ENCODE peak calls at places on chromosomes 16 and 17, in four cellular contexts. C is GM23338, E is upper lobe of left lung, P is sigmoid colon. A is an unnamed sample.

GRCh38 chr16:86519649-86520316 is 9.5 kb downstream of the FOXF1 start:
- DNase-seq in C (peak; percentile 87), E (peak; percentile 81), P (peak; percentile 89), A (no peak)

GRCh38 chr17:19724501-19725420 is 8.4 kb upstream of the SLC47A2 start:
- DNase-seq in C (no peak), E (peak; percentile 92), P (peak; percentile 85), A (peak; percentile 89)

GRCh38 chr16:59684911-59685310 is 950.8 kb upstream of the GOT2 start:
- DNase-seq in C (no peak), E (no peak), P (no peak), A (no peak)

GRCh38 chr17:31497431-31497830 is 106.0 kb downstream of the RAB11FIP4 start:
- DNase-seq in C (no peak), E (no peak), P (no peak), A (no peak)

GRCh38 chr16:65061935-65062334 is 59.9 kb downstream of the CDH11 start:
- DNase-seq in C (no peak), E (no peak), P (no peak), A (no peak)

GRCh38 chr17:81867123-81867951 is 3.8 kb downstream of the ARHGDIA start:
- DNase-seq in C (peak; percentile 73), E (peak; percentile 86), P (no peak), A (no peak)

GRCh38 chr17:49223517-49224197 is 6.9 kb downstream of the PHOSPHO1 start:
- DNase-seq in C (peak; percentile 84), E (peak; percentile 83), P (no peak), A (no peak)

GRCh38 chr17:33469911-33470310 is 176.8 kb upstream of the ASIC2 start:
- DNase-seq in C (no peak), E (no peak), P (no peak), A (no peak)

GRCh38 chr17:80195671-80196529 is 24.2 kb downstream of the SGSH start:
- DNase-seq in C (peak; percentile 72), E (peak; percentile 76), P (no peak), A (no peak)

GRCh38 chr16:67926181-67926742 is 5.4 kb downstream of the CTRL start:
- DNase-seq in C (peak; percentile 74), E (no peak), P (no peak), A (no peak)

GRCh38 chr17:33696102-33696501 is 403.0 kb upstream of the ASIC2 start:
- DNase-seq in C (no peak), E (no peak), P (no peak), A (no peak)

GRCh38 chr17:10814083-10814482 is 10.2 kb upstream of the TMEM238L start:
- DNase-seq in C (no peak), E (no peak), P (no peak), A (no peak)

GRCh38 chr17:46995841-46996571 is 17.0 kb upstream of the RPRML start:
- DNase-seq in C (no peak), E (no peak), P (no peak), A (no peak)

GRCh38 chr17:47423406-47424295 is 99.9 kb downstream of the EFCAB13 start:
- DNase-seq in C (peak; percentile 64), E (peak; percentile 89), P (peak; percentile 54), A (no peak)

GRCh38 chr16:3142770-3143169 is 7.9 kb downstream of the ZNF213 start:
- DNase-seq in C (no peak), E (peak; percentile 73), P (no peak), A (no peak)

GRCh38 chr17:10062757-10063385 is 135.5 kb downstream of the GAS7 start:
- DNase-seq in C (no peak), E (peak; percentile 80), P (peak; percentile 59), A (no peak)

GRCh38 chr17:43579570-43580140 is 33.5 kb upstream of the ETV4 start:
- DNase-seq in C (no peak), E (no peak), P (no peak), A (no peak)

GRCh38 chr17:77654861-77655260 is 303.6 kb upstream of the TNRC6C start:
- DNase-seq in C (no peak), E (no peak), P (peak; percentile 24), A (no peak)

GRCh38 chr16:26019885-26020284 is 328.1 kb downstream of the HS3ST4 start:
- DNase-seq in C (no peak), E (no peak), P (no peak), A (no peak)

GRCh38 chr16:72500545-72500944 is 328.6 kb upstream of the PMFBP1 start:
- DNase-seq in C (no peak), E (no peak), P (no peak), A (no peak)

GRCh38 chr16:57532251-57532625 is 4.1 kb downstream of the CCDC102A start:
- DNase-seq in C (no peak), E (no peak), P (peak; percentile 56), A (peak; percentile 56)

GRCh38 chr16:29804455-29805231 is 1.7 kb upstream of the MAZ start:
- DNase-seq in C (peak; percentile 28), E (no peak), P (peak; percentile 87), A (peak; percentile 69)

GRCh38 chr16:50371936-50372595 is 3.3 kb upstream of the BRD7 start:
- DNase-seq in C (peak; percentile 56), E (no peak), P (no peak), A (no peak)

GRCh38 chr17:39739020-39739884 is 1.5 kb downstream of the GRB7 start:
- DNase-seq in C (peak; percentile 93), E (peak; percentile 81), P (no peak), A (no peak)

GRCh38 chr16:87851141-87851587 is 18.1 kb downstream of the SLC7A5 start:
- DNase-seq in C (no peak), E (peak; percentile 39), P (no peak), A (no peak)

GRCh38 chr16:67084345-67085028 is 25.3 kb upstream of the PHAF1 start:
- DNase-seq in C (no peak), E (no peak), P (no peak), A (no peak)

GRCh38 chr16:49496656-49497055 is 123.1 kb downstream of the C16orf78 start:
- DNase-seq in C (no peak), E (no peak), P (no peak), A (peak; percentile 45)

GRCh38 chr17:2214047-2214717 is 89.4 kb downstream of the SMG6 start:
- DNase-seq in C (no peak), E (no peak), P (peak; percentile 83), A (peak; percentile 84)

GRCh38 chr17:66655861-66656260 is 179.1 kb upstream of the CACNG5 start:
- DNase-seq in C (no peak), E (no peak), P (no peak), A (no peak)

GRCh38 chr17:40038882-40039513 is 15.2 kb downstream of the MED24 start:
- DNase-seq in C (peak; percentile 80), E (no peak), P (peak; percentile 96), A (peak; percentile 89)

GRCh38 chr16:83200005-83200779 is 573.4 kb downstream of the CDH13 start:
- DNase-seq in C (peak; percentile 17), E (no peak), P (no peak), A (no peak)

GRCh38 chr16:23497543-23497868 is 12.8 kb downstream of the GGA2 start:
- DNase-seq in C (no peak), E (no peak), P (no peak), A (no peak)

GRCh38 chr17:31412511-31412910 is 21.0 kb downstream of the RAB11FIP4 start:
- DNase-seq in C (no peak), E (no peak), P (peak; percentile 34), A (no peak)

GRCh38 chr17:43338886-43339516 is 59.8 kb upstream of the ARL4D start:
- DNase-seq in C (peak; percentile 76), E (no peak), P (peak; percentile 89), A (no peak)

GRCh38 chr17:12620200-12620720 is 45.4 kb upstream of the MYOCD start:
- DNase-seq in C (no peak), E (no peak), P (no peak), A (no peak)

GRCh38 chr16:74298104-74298503 is 1.5 kb downstream of the PSMD7 start:
- DNase-seq in C (no peak), E (no peak), P (no peak), A (no peak)
- H3K4me3 ChIP-seq in C (peak overlapping the region; percentile 96), E (no peak overlapping the region), P (peak overlapping the region; percentile 78), A (peak overlapping the region; percentile 75)

GRCh38 chr17:72399608-72400487 is 279.0 kb downstream of the SOX9 start:
- DNase-seq in C (no peak), E (no peak), P (no peak), A (no peak)

GRCh38 chr17:72400488-72400827 is 279.6 kb downstream of the SOX9 start:
- DNase-seq in C (no peak), E (no peak), P (no peak), A (no peak)

GRCh38 chr17:72401883-72402726 is 281.3 kb downstream of the SOX9 start:
- DNase-seq in C (no peak), E (no peak), P (no peak), A (no peak)

GRCh38 chr17:72399023-72399607 is 278.3 kb downstream of the SOX9 start:
- DNase-seq in C (no peak), E (no peak), P (no peak), A (no peak)

DNA sequence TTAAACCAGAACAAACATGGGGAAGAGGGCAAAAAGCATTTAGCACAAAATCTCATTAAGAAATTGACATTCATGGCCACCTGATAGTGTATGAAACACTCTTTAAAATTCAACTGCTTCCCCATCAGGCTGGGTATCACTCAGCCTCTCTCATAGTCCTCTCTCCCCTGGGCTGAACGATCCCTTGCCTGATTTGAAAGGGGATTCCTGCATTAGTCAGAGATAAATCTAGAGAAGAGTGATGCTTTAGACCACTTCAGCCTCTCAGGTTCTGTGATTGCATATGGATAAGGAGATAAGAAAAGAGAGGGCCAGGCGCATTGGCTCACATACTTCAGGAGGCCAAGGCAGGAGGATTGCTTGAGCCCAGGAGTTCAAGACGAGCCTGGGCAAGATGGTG is 280.0 kb downstream of the SOX9 start:
- DNase-seq in C (no peak), E (no peak), P (no peak), A (no peak)
- TF ChIP-seq POLR2AphosphoS5 in C (no peak), E (no peak), P (no peak), A (no peak)

GRCh38 chr16:79772028-79772427 is 171.5 kb upstream of the MAF start:
- DNase-seq in C (no peak), E (no peak), P (no peak), A (no peak)
- H3K4me3 ChIP-seq in C (no peak overlapping the region), E (no peak overlapping the region), P (no peak overlapping the region), A (no peak overlapping the region)

GRCh38 chr17:17754719-17755686 is 73.7 kb downstream of the RAI1 start:
- DNase-seq in C (no peak), E (no peak), P (no peak), A (no peak)
- TF ChIP-seq POLR2AphosphoS5 in C (no peak), E (no peak), P (no peak), A (no peak)

DNA sequence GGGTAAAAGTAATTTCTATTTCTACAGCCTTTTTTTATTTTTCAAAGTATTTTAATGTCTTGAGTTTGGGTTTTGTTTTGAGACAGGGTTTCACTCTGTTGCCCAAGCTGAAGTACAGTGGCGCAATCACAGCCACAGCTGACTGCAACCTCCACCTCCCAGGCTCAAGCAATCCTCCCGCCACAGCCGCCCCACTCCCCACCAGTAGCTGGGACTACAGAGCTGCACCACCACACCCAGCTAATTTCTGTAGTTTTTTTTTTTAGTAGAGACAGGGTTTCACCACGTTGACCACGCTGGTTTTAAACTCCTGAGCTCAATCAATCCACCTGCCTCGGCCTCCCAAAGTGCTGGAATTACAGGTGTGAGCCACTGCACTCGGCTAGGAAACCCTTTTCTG is 44.0 kb downstream of the TUBD1 start:
- DNase-seq in C (no peak), E (peak; percentile 39), P (peak; percentile 91), A (peak; percentile 88)
- H3K4me3 ChIP-seq in C (no peak overlapping the region), E (no peak overlapping the region), P (no peak overlapping the region), A (no peak overlapping the region)

A was measured in suprapubic skin.